ENCODE peak calls at places on chromosomes 16 and 17, in seven cellular contexts. One of them, this sample, is unnamed.

GRCh38 chr16:66344533-66345145 is 21.9 kb upstream of the CDH5 start:
- DNase-seq in left ventricle myocardium inferior: no peak
- DNase-seq in progenitor cell of endocrine pancreas: no peak
- DNase-seq in endodermal cell: peak; percentile 71
- DNase-seq in activated CD8-positive, alpha-beta T cell treated with anti-CD3 and anti-CD28 coated beads for 36 hours: peak; percentile 58
- DNase-seq in neural crest cell: peak; percentile 63
- DNase-seq in AG09319: peak; percentile 12
- DNase-seq in this sample: no peak

GRCh38 chr17:78227455-78227916 is 3.9 kb upstream of the TMEM235 start:
- DNase-seq in left ventricle myocardium inferior: no peak
- DNase-seq in progenitor cell of endocrine pancreas: no peak
- DNase-seq in endodermal cell: no peak
- DNase-seq in activated CD8-positive, alpha-beta T cell treated with anti-CD3 and anti-CD28 coated beads for 36 hours: no peak
- DNase-seq in neural crest cell: no peak
- DNase-seq in AG09319: no peak
- DNase-seq in this sample: no peak

GRCh38 chr17:33983824-33984574 is 271.1 kb upstream of the CCL2 start:
- DNase-seq in left ventricle myocardium inferior: peak; percentile 29
- DNase-seq in progenitor cell of endocrine pancreas: no peak
- DNase-seq in endodermal cell: peak; percentile 41
- DNase-seq in activated CD8-positive, alpha-beta T cell treated with anti-CD3 and anti-CD28 coated beads for 36 hours: no peak
- DNase-seq in neural crest cell: no peak
- DNase-seq in AG09319: no peak
- DNase-seq in this sample: no peak

GRCh38 chr16:50683689-50684374 is 2.7 kb upstream of the SNX20 start:
- DNase-seq in left ventricle myocardium inferior: no peak
- DNase-seq in progenitor cell of endocrine pancreas: no peak
- DNase-seq in endodermal cell: no peak
- DNase-seq in activated CD8-positive, alpha-beta T cell treated with anti-CD3 and anti-CD28 coated beads for 36 hours: peak; percentile 78
- DNase-seq in neural crest cell: no peak
- DNase-seq in AG09319: no peak
- DNase-seq in this sample: peak; percentile 51

GRCh38 chr16:5870886-5871715 is 773.5 kb upstream of the EEF2KMT start:
- DNase-seq in left ventricle myocardium inferior: no peak
- DNase-seq in progenitor cell of endocrine pancreas: no peak
- DNase-seq in endodermal cell: no peak
- DNase-seq in activated CD8-positive, alpha-beta T cell treated with anti-CD3 and anti-CD28 coated beads for 36 hours: no peak
- DNase-seq in neural crest cell: no peak
- DNase-seq in AG09319: no peak
- DNase-seq in this sample: no peak

GRCh38 chr17:6480325-6480675 is 36.0 kb downstream of the PIMREG start:
- DNase-seq in left ventricle myocardium inferior: no peak
- DNase-seq in progenitor cell of endocrine pancreas: no peak
- DNase-seq in endodermal cell: peak; percentile 78
- DNase-seq in activated CD8-positive, alpha-beta T cell treated with anti-CD3 and anti-CD28 coated beads for 36 hours: no peak
- DNase-seq in neural crest cell: no peak
- DNase-seq in AG09319: no peak
- DNase-seq in this sample: no peak

GRCh38 chr16:87145181-87146176 is 171.7 kb downstream of the C16orf95 start:
- DNase-seq in left ventricle myocardium inferior: no peak
- DNase-seq in progenitor cell of endocrine pancreas: no peak
- DNase-seq in endodermal cell: no peak
- DNase-seq in activated CD8-positive, alpha-beta T cell treated with anti-CD3 and anti-CD28 coated beads for 36 hours: peak; percentile 38
- DNase-seq in neural crest cell: no peak
- DNase-seq in AG09319: no peak
- DNase-seq in this sample: no peak

GRCh38 chr17:65078441-65079160 is 22.1 kb upstream of the GNA13 start:
- DNase-seq in left ventricle myocardium inferior: no peak
- DNase-seq in progenitor cell of endocrine pancreas: no peak
- DNase-seq in endodermal cell: no peak
- DNase-seq in activated CD8-positive, alpha-beta T cell treated with anti-CD3 and anti-CD28 coated beads for 36 hours: no peak
- DNase-seq in neural crest cell: no peak
- DNase-seq in AG09319: no peak
- DNase-seq in this sample: no peak

GRCh38 chr17:40564883-40565744 is at the start of gene CCR7:
- DNase-seq in left ventricle myocardium inferior: no peak
- DNase-seq in progenitor cell of endocrine pancreas: no peak
- DNase-seq in endodermal cell: peak; percentile 76
- DNase-seq in activated CD8-positive, alpha-beta T cell treated with anti-CD3 and anti-CD28 coated beads for 36 hours: peak; percentile 93
- DNase-seq in neural crest cell: no peak
- DNase-seq in AG09319: no peak
- DNase-seq in this sample: peak; percentile 66

GRCh38 chr17:8732406-8733065 is 12.1 kb downstream of the CCDC42 start:
- DNase-seq in left ventricle myocardium inferior: no peak
- DNase-seq in progenitor cell of endocrine pancreas: no peak
- DNase-seq in endodermal cell: no peak
- DNase-seq in activated CD8-positive, alpha-beta T cell treated with anti-CD3 and anti-CD28 coated beads for 36 hours: no peak
- DNase-seq in neural crest cell: no peak
- DNase-seq in AG09319: no peak
- DNase-seq in this sample: no peak

GRCh38 chr16:58366247-58367031 is 25.8 kb upstream of the GINS3 start:
- DNase-seq in left ventricle myocardium inferior: no peak
- DNase-seq in progenitor cell of endocrine pancreas: no peak
- DNase-seq in endodermal cell: no peak
- DNase-seq in activated CD8-positive, alpha-beta T cell treated with anti-CD3 and anti-CD28 coated beads for 36 hours: no peak
- DNase-seq in neural crest cell: no peak
- DNase-seq in AG09319: no peak
- DNase-seq in this sample: no peak

GRCh38 chr16:2035431-2036199 is 8.9 kb downstream of the NHERF2 start:
- DNase-seq in left ventricle myocardium inferior: peak; percentile 79
- DNase-seq in progenitor cell of endocrine pancreas: no peak
- DNase-seq in endodermal cell: peak; percentile 65
- DNase-seq in activated CD8-positive, alpha-beta T cell treated with anti-CD3 and anti-CD28 coated beads for 36 hours: no peak
- DNase-seq in neural crest cell: no peak
- DNase-seq in AG09319: peak; percentile 60
- DNase-seq in this sample: no peak

GRCh38 chr17:75785016-75785769 is 587 bp downstream of the UNK start:
- DNase-seq in left ventricle myocardium inferior: peak; percentile 90
- DNase-seq in progenitor cell of endocrine pancreas: peak; percentile 84
- DNase-seq in endodermal cell: no peak
- DNase-seq in activated CD8-positive, alpha-beta T cell treated with anti-CD3 and anti-CD28 coated beads for 36 hours: peak; percentile 91
- DNase-seq in neural crest cell: peak; percentile 80
- DNase-seq in AG09319: peak; percentile 81
- DNase-seq in this sample: peak; percentile 91

GRCh38 chr17:75783069-75783783 is 1.4 kb upstream of the UNK start:
- DNase-seq in left ventricle myocardium inferior: no peak
- DNase-seq in progenitor cell of endocrine pancreas: no peak
- DNase-seq in endodermal cell: no peak
- DNase-seq in activated CD8-positive, alpha-beta T cell treated with anti-CD3 and anti-CD28 coated beads for 36 hours: no peak
- DNase-seq in neural crest cell: no peak
- DNase-seq in AG09319: no peak
- DNase-seq in this sample: no peak

GRCh38 chr17:75783803-75784472 is 668 bp upstream of the UNK start:
- DNase-seq in left ventricle myocardium inferior: no peak
- DNase-seq in progenitor cell of endocrine pancreas: no peak
- DNase-seq in endodermal cell: no peak
- DNase-seq in activated CD8-positive, alpha-beta T cell treated with anti-CD3 and anti-CD28 coated beads for 36 hours: peak; percentile 36
- DNase-seq in neural crest cell: no peak
- DNase-seq in AG09319: no peak
- DNase-seq in this sample: no peak

GRCh38 chr17:75785770-75786538 is 1.3 kb downstream of the UNK start:
- DNase-seq in left ventricle myocardium inferior: no peak
- DNase-seq in progenitor cell of endocrine pancreas: no peak
- DNase-seq in endodermal cell: no peak
- DNase-seq in activated CD8-positive, alpha-beta T cell treated with anti-CD3 and anti-CD28 coated beads for 36 hours: no peak
- DNase-seq in neural crest cell: no peak
- DNase-seq in AG09319: no peak
- DNase-seq in this sample: no peak

DNA sequence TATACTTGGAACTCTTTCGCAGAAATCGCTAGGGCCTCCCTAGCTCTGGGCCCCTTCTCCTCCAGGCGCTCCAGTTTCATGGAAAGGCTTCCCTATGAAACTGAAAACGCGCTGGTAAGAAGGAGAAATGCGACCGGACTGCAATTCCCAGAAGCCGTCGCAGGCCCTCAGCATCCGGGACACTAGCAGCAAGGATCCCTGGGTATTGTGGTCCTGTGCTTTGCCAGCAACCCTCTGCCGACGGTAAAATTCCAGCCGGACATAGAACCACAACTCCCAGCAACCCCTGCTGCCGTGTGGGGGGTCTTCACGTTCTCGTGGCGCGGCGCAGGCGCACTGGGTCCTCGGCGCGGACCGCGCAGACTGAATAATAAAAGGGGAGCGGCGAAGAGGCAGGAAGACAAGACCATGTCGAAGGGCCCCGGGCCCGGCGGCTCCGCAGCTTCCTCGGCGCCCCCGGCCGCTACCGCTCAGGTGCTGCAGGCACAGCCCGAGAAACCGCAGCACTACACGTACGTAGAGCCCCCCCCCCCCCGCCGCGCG is at the start of gene UNK:
- DNase-seq in left ventricle myocardium inferior: peak; percentile 96
- DNase-seq in progenitor cell of endocrine pancreas: peak; percentile 88
- DNase-seq in endodermal cell: peak; percentile 100
- DNase-seq in activated CD8-positive, alpha-beta T cell treated with anti-CD3 and anti-CD28 coated beads for 36 hours: peak; percentile 98
- DNase-seq in neural crest cell: peak; percentile 92
- DNase-seq in AG09319: peak; percentile 99
- DNase-seq in this sample: peak; percentile 93
- TF ChIP-seq CTCF in left ventricle myocardium inferior: no peak
- TF ChIP-seq CTCF in progenitor cell of endocrine pancreas: no peak
- TF ChIP-seq CTCF in endodermal cell: no peak
- TF ChIP-seq CTCF in activated CD8-positive, alpha-beta T cell treated with anti-CD3 and anti-CD28 coated beads for 36 hours: no peak
- TF ChIP-seq CTCF in neural crest cell: no peak
- TF ChIP-seq CTCF in AG09319: no peak
- TF ChIP-seq CTCF in this sample: no peak

GRCh38 chr17:31394544-31394943 is 3.1 kb downstream of the RAB11FIP4 start:
- DNase-seq in left ventricle myocardium inferior: peak; percentile 58
- DNase-seq in progenitor cell of endocrine pancreas: peak; percentile 84
- DNase-seq in endodermal cell: peak; percentile 97
- DNase-seq in activated CD8-positive, alpha-beta T cell treated with anti-CD3 and anti-CD28 coated beads for 36 hours: peak; percentile 74
- DNase-seq in neural crest cell: peak; percentile 76
- DNase-seq in AG09319: peak; percentile 19
- DNase-seq in this sample: no peak

GRCh38 chr17:31392002-31392855 is 754 bp downstream of the RAB11FIP4 start:
- DNase-seq in left ventricle myocardium inferior: no peak
- DNase-seq in progenitor cell of endocrine pancreas: no peak
- DNase-seq in endodermal cell: peak; percentile 63
- DNase-seq in activated CD8-positive, alpha-beta T cell treated with anti-CD3 and anti-CD28 coated beads for 36 hours: no peak
- DNase-seq in neural crest cell: no peak
- DNase-seq in AG09319: no peak
- DNase-seq in this sample: no peak

GRCh38 chr17:31391496-31391949 is at the start of gene RAB11FIP4:
- DNase-seq in left ventricle myocardium inferior: no peak
- DNase-seq in progenitor cell of endocrine pancreas: no peak
- DNase-seq in endodermal cell: peak; percentile 79
- DNase-seq in activated CD8-positive, alpha-beta T cell treated with anti-CD3 and anti-CD28 coated beads for 36 hours: no peak
- DNase-seq in neural crest cell: no peak
- DNase-seq in AG09319: no peak
- DNase-seq in this sample: no peak

GRCh38 chr17:31393749-31394146 is 2.3 kb downstream of the RAB11FIP4 start:
- DNase-seq in left ventricle myocardium inferior: no peak
- DNase-seq in progenitor cell of endocrine pancreas: no peak
- DNase-seq in endodermal cell: no peak
- DNase-seq in activated CD8-positive, alpha-beta T cell treated with anti-CD3 and anti-CD28 coated beads for 36 hours: no peak
- DNase-seq in neural crest cell: no peak
- DNase-seq in AG09319: no peak
- DNase-seq in this sample: no peak

DNA sequence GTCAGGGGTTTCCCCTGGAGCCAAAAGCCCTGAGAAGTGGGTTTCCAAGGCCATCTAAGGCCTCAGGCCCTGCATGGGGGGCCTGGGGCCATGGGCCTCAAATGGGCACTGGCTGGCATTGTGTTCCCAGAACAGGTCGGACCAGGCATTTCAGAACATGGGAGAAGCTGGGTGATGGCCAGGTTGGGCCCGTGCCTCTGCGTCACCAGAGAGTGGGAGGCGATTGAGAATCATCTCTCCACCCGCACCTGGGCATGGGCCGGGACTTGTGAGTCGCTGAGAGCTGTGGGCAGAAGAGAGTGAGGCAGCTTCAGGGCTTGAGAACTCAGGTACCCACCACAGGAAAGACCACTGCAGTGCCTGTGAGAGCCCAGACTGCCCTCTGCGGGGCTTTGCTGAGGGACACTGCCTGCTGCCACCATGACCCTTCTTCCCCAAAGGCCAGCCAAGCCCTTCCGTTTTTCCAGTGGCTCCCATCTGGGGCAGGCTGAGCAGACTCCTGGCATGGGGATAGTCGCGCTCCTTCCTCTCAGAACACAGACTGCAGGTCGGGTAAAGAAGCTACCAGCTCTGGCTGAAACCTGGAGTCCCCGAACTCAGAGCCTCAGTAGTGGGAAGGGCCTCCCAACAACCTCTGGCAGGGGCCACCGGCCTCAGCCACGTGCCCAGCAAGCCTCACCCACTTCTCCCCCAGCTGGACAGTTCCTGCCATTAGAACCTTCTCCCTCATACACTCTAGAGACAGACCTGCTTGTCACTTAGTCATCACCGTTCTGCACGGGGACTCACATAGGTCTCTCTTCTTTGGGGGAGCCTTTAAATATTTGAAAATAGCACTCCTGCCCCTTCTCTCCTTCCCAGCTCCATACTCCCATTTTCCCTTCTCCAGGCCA is 1.6 kb downstream of the RAB11FIP4 start:
- DNase-seq in left ventricle myocardium inferior: no peak
- DNase-seq in progenitor cell of endocrine pancreas: no peak
- DNase-seq in endodermal cell: peak; percentile 54
- DNase-seq in activated CD8-positive, alpha-beta T cell treated with anti-CD3 and anti-CD28 coated beads for 36 hours: no peak
- DNase-seq in neural crest cell: no peak
- DNase-seq in AG09319: no peak
- DNase-seq in this sample: no peak
- TF ChIP-seq CTCF in left ventricle myocardium inferior: no peak
- TF ChIP-seq CTCF in progenitor cell of endocrine pancreas: no peak
- TF ChIP-seq CTCF in endodermal cell: no peak
- TF ChIP-seq CTCF in activated CD8-positive, alpha-beta T cell treated with anti-CD3 and anti-CD28 coated beads for 36 hours: no peak
- TF ChIP-seq CTCF in neural crest cell: no peak
- TF ChIP-seq CTCF in AG09319: no peak
- TF ChIP-seq CTCF in this sample: no peak

GRCh38 chr16:3486506-3487215 is 8.6 kb downstream of the C16orf90 start:
- DNase-seq in left ventricle myocardium inferior: no peak
- DNase-seq in progenitor cell of endocrine pancreas: no peak
- DNase-seq in endodermal cell: peak; percentile 40
- DNase-seq in activated CD8-positive, alpha-beta T cell treated with anti-CD3 and anti-CD28 coated beads for 36 hours: no peak
- DNase-seq in neural crest cell: no peak
- DNase-seq in AG09319: no peak
- DNase-seq in this sample: no peak

GRCh38 chr16:3488801-3489200 is 6.5 kb downstream of the C16orf90 start:
- DNase-seq in left ventricle myocardium inferior: no peak
- DNase-seq in progenitor cell of endocrine pancreas: no peak
- DNase-seq in endodermal cell: no peak
- DNase-seq in activated CD8-positive, alpha-beta T cell treated with anti-CD3 and anti-CD28 coated beads for 36 hours: no peak
- DNase-seq in neural crest cell: no peak
- DNase-seq in AG09319: no peak
- DNase-seq in this sample: no peak

GRCh38 chr16:3485097-3485470 is 10.2 kb downstream of the C16orf90 start:
- DNase-seq in left ventricle myocardium inferior: no peak
- DNase-seq in progenitor cell of endocrine pancreas: no peak
- DNase-seq in endodermal cell: peak; percentile 33
- DNase-seq in activated CD8-positive, alpha-beta T cell treated with anti-CD3 and anti-CD28 coated beads for 36 hours: no peak
- DNase-seq in neural crest cell: no peak
- DNase-seq in AG09319: no peak
- DNase-seq in this sample: no peak

GRCh38 chr16:3485821-3486505 is 9.3 kb downstream of the C16orf90 start:
- DNase-seq in left ventricle myocardium inferior: no peak
- DNase-seq in progenitor cell of endocrine pancreas: no peak
- DNase-seq in endodermal cell: peak; percentile 73
- DNase-seq in activated CD8-positive, alpha-beta T cell treated with anti-CD3 and anti-CD28 coated beads for 36 hours: no peak
- DNase-seq in neural crest cell: no peak
- DNase-seq in AG09319: no peak
- DNase-seq in this sample: no peak

GRCh38 chr16:3487521-3488410 is 7.5 kb downstream of the C16orf90 start:
- DNase-seq in left ventricle myocardium inferior: no peak
- DNase-seq in progenitor cell of endocrine pancreas: no peak
- DNase-seq in endodermal cell: peak; percentile 55
- DNase-seq in activated CD8-positive, alpha-beta T cell treated with anti-CD3 and anti-CD28 coated beads for 36 hours: no peak
- DNase-seq in neural crest cell: no peak
- DNase-seq in AG09319: no peak
- DNase-seq in this sample: no peak
- TF ChIP-seq CTCF in left ventricle myocardium inferior: no peak
- TF ChIP-seq CTCF in progenitor cell of endocrine pancreas: no peak
- TF ChIP-seq CTCF in endodermal cell: no peak
- TF ChIP-seq CTCF in activated CD8-positive, alpha-beta T cell treated with anti-CD3 and anti-CD28 coated beads for 36 hours: no peak
- TF ChIP-seq CTCF in neural crest cell: no peak
- TF ChIP-seq CTCF in AG09319: no peak
- TF ChIP-seq CTCF in this sample: no peak

GRCh38 chr16:51818342-51818944 is 667.4 kb upstream of the SALL1 start:
- DNase-seq in left ventricle myocardium inferior: peak; percentile 23
- DNase-seq in progenitor cell of endocrine pancreas: peak; percentile 51
- DNase-seq in endodermal cell: peak; percentile 92
- DNase-seq in activated CD8-positive, alpha-beta T cell treated with anti-CD3 and anti-CD28 coated beads for 36 hours: peak; percentile 42
- DNase-seq in neural crest cell: peak; percentile 58
- DNase-seq in AG09319: peak; percentile 19
- DNase-seq in this sample: no peak
- TF ChIP-seq CTCF in left ventricle myocardium inferior: peak; percentile 57
- TF ChIP-seq CTCF in progenitor cell of endocrine pancreas: peak; percentile 76
- TF ChIP-seq CTCF in endodermal cell: peak; percentile 97
- TF ChIP-seq CTCF in activated CD8-positive, alpha-beta T cell treated with anti-CD3 and anti-CD28 coated beads for 36 hours: peak; percentile 50
- TF ChIP-seq CTCF in neural crest cell: peak; percentile 72
- TF ChIP-seq CTCF in AG09319: peak; percentile 93
- TF ChIP-seq CTCF in this sample: no peak